ENCODE peak calls at places on chromosomes 2 and 18, in nine cellular contexts. C, R, E, Z, K, J, X, A and D are unnamed samples.

GRCh38 chr2:115083216-115083615 is 640.8 kb downstream of the DPP10 start:
- DNase-seq in E (no peak), R (no peak), Z (no peak), J (no peak), K (no peak), A (peak; percentile 18), X (no peak), C (no peak), D (no peak)

GRCh38 chr2:112821682-112822081 is 14.9 kb downstream of the IL1B start:
- DNase-seq in A (no peak), X (no peak), K (no peak), J (no peak), E (no peak), Z (no peak), C (no peak), R (no peak), D (peak; percentile 22)

GRCh38 chr2:83823238-83823637 is 635.8 kb downstream of the SUCLG1 start:
- DNase-seq in K (no peak), C (no peak), R (no peak), Z (no peak), A (no peak), E (no peak), X (no peak), J (peak; percentile 68), D (no peak)

GRCh38 chr2:168215813-168216212 is 31.6 kb downstream of the STK39 start:
- DNase-seq in J (no peak), R (no peak), E (no peak), C (no peak), Z (no peak), K (no peak), A (no peak), X (peak; percentile 63), D (no peak)

GRCh38 chr2:127559454-127559853 is 24.0 kb downstream of the MYO7B start:
- DNase-seq in J (peak; percentile 19), K (no peak), Z (no peak), A (no peak), X (no peak), C (no peak), E (no peak), R (no peak), D (no peak)

GRCh38 chr2:24791452-24791851 is 1.7 kb downstream of the PTRHD1 start:
- DNase-seq in A (no peak), K (no peak), Z (no peak), J (no peak), X (no peak), E (no peak), R (no peak), C (no peak), D (no peak)

GRCh38 chr2:47249427-47249826 is 94.3 kb upstream of the STPG4 start:
- DNase-seq in C (no peak), A (no peak), X (peak; percentile 36), R (no peak), E (no peak), K (no peak), Z (no peak), J (no peak), D (no peak)

GRCh38 chr2:201621293-201621999 is 21.9 kb downstream of the TMEM237 start:
- DNase-seq in A (no peak), J (no peak), Z (no peak), X (no peak), R (no peak), E (no peak), C (no peak), K (no peak), D (no peak)

GRCh38 chr2:225064362-225064761 is 22.1 kb upstream of the DOCK10 start:
- DNase-seq in E (no peak), C (no peak), R (no peak), Z (no peak), A (no peak), X (no peak), K (no peak), J (no peak), D (no peak)

GRCh38 chr2:151344906-151345305 is 12.5 kb upstream of the TNFAIP6 start:
- DNase-seq in E (no peak), A (peak; percentile 18), X (no peak), C (no peak), J (no peak), Z (no peak), K (no peak), R (no peak), D (no peak)

GRCh38 chr18:51097046-51097822 is 67.2 kb downstream of the SMAD4 start:
- DNase-seq in A (no peak), C (no peak), R (no peak), Z (no peak), E (no peak), J (no peak), X (no peak), K (no peak), D (no peak)

GRCh38 chr2:179129574-179130238 is 79.8 kb upstream of the CCDC141 start:
- DNase-seq in R (no peak), A (peak; percentile 23), J (no peak), K (no peak), X (no peak), Z (no peak), C (no peak), E (no peak), D (no peak)

GRCh38 chr2:181771355-181771754 is 91.0 kb upstream of the NEUROD1 start:
- DNase-seq in X (peak; percentile 42), K (no peak), E (no peak), A (no peak), R (no peak), J (no peak), C (no peak), Z (no peak), D (no peak)

GRCh38 chr2:42903821-42904575 is 111.6 kb upstream of the HAAO start:
- DNase-seq in A (peak; percentile 74), X (no peak), J (no peak), R (no peak), Z (no peak), K (no peak), C (no peak), E (no peak), D (no peak)

GRCh38 chr18:46152436-46152807 is 48.2 kb downstream of the HAUS1 start:
- DNase-seq in E (peak; percentile 62), Z (peak; percentile 91), J (no peak), C (no peak), R (no peak), A (peak; percentile 69), X (peak; percentile 82), K (peak; percentile 67), D (no peak)

GRCh38 chr18:46152808-46153617 is 48.8 kb downstream of the HAUS1 start:
- DNase-seq in X (peak; percentile 31), R (no peak), C (no peak), E (peak; percentile 83), Z (peak; percentile 78), K (no peak), A (peak; percentile 86), J (no peak), D (no peak)

GRCh38 chr18:46148810-46149209 is 44.6 kb downstream of the HAUS1 start:
- DNase-seq in Z (peak; percentile 61), J (no peak), E (peak; percentile 67), A (peak; percentile 61), X (peak; percentile 64), K (peak; percentile 32), R (no peak), C (peak; percentile 23), D (no peak)
- TF ChIP-seq CTCF in Z (peak; percentile 51), J (peak; percentile 62), E (peak; percentile 58), A (peak; percentile 51), X (peak; percentile 69), K (peak; percentile 53), R (peak; percentile 63), C (peak; percentile 78), D (peak; percentile 77)

GRCh38 chr18:34258176-34258575 is 33.5 kb upstream of the NOL4 start:
- DNase-seq in K (no peak), A (no peak), E (no peak), Z (no peak), X (no peak), R (no peak), C (no peak), J (no peak), D (no peak)

DNA sequence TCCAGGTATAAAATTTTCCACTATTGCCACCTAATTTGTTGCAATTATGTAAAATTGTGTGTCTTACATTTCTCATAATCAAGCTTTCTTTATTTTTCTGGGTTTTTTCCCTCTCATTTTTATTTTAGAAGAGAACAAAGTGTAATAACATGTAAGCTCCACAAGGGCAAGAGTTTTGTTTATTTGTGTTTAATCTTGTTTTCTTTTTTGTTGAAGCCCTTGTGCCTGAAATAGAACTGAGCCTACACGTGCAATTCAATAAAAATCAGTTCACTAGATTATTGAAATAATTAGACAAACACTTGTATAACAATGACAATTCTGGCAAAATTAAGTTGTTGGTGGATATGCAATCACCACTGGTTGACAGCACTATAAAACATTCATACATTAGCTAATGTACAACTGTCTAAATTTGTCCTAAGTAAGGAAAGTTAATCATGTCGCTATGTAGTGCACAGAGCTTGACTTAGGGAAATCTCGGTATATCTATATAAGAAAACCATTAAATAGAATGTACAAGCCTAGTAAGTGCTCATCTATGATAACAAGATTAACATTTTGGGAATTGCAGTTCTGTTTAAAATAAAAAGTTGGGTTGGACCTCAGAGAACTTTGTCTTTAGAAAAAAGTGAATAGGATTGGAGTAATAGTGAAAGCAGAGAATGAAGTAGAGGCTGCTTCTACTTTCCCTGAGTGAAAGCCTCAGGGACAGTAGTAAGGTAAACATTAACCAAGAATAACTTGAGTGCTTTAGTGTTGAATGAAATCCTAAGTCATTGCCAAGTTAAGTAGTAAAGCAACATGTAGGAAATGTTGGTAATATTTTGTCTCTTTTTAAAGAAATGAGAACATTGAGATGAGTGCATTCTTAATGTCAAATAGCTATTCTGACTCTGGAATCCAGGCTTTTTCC is 37.4 kb upstream of the NOL4 start:
- DNase-seq in J (no peak), R (no peak), E (no peak), Z (no peak), C (no peak), A (no peak), X (no peak), K (no peak), D (no peak)
- TF ChIP-seq CTCF in J (no peak), R (no peak), E (no peak), Z (no peak), C (peak; percentile 45), A (no peak), X (no peak), K (no peak), D (no peak)

GRCh38 chr2:166453995-166454595 is 40.0 kb downstream of the SCN7A start:
- DNase-seq in J (no peak), K (no peak), Z (no peak), R (no peak), E (no peak), X (no peak), C (no peak), A (no peak), D (no peak)
- TF ChIP-seq CTCF in J (no peak), K (no peak), Z (no peak), R (no peak), E (no peak), X (no peak), C (no peak), A (no peak), D (no peak)

GRCh38 chr2:33599175-33599942 is at the start of gene FAM98A:
- DNase-seq in Z (peak; percentile 99), K (peak; percentile 99), A (peak; percentile 96), X (peak; percentile 99), J (peak; percentile 99), E (peak; percentile 96), C (peak; percentile 97), R (peak; percentile 99), D (peak; percentile 96)
- TF ChIP-seq CTCF in Z (no peak), K (no peak), A (peak; percentile 4), X (peak; percentile 20), J (no peak), E (no peak), C (peak; percentile 20), R (no peak), D (no peak)